ENCODE peak calls at places on chromosomes 13 and 19, in six cellular contexts. H is ovary; B is effector memory CD4-positive, alpha-beta T cell; E is heart right ventricle; V is H1; L is PC-9. I is an unnamed sample.

GRCh38 chr13:50071399-50071798 is 56.2 kb downstream of the KCNRG start:
- DNase-seq in H (no peak), B (no peak), E (no peak), V (no peak), L (no peak), I (no peak)

GRCh38 chr13:29901714-29902631 is 51.6 kb upstream of the UBL3 start:
- DNase-seq in H (peak; percentile 46), B (peak; percentile 18), E (no peak), V (no peak), L (peak; percentile 63), I (peak; percentile 12)

GRCh38 chr19:4678881-4679379 is 8.8 kb upstream of the MYDGF start:
- DNase-seq in H (peak; percentile 87), B (no peak), E (no peak), V (peak; percentile 90), L (no peak), I (no peak)

GRCh38 chr13:57286511-57287098 is 119.6 kb downstream of the PRR20E start:
- DNase-seq in H (no peak), B (no peak), E (peak; percentile 8), V (no peak), L (no peak), I (no peak)

GRCh38 chr13:46166947-46167610 is 14.9 kb downstream of the LCP1 start:
- DNase-seq in H (no peak), B (no peak), E (no peak), V (no peak), L (no peak), I (no peak)

GRCh38 chr19:3403489-3404323 is 37.3 kb downstream of the NFIC start:
- DNase-seq in H (peak; percentile 94), B (no peak), E (peak; percentile 90), V (no peak), L (no peak), I (no peak)

GRCh38 chr19:46353730-46354528 is 7.0 kb downstream of the PPP5C start:
- DNase-seq in H (peak; percentile 29), B (no peak), E (peak; percentile 66), V (no peak), L (no peak), I (no peak)

GRCh38 chr19:18057557-18057956 is 29.2 kb downstream of the IL12RB1 start:
- DNase-seq in H (peak; percentile 39), B (no peak), E (peak; percentile 25), V (no peak), L (no peak), I (no peak)

GRCh38 chr19:38425810-38426466 is at the start of gene RASGRP4:
- DNase-seq in H (no peak), B (peak; percentile 25), E (peak; percentile 43), V (peak; percentile 56), L (no peak), I (no peak)

GRCh38 chr13:22148187-22148586 is 477.3 kb downstream of the FGF9 start:
- DNase-seq in H (no peak), B (no peak), E (no peak), V (no peak), L (no peak), I (no peak)

GRCh38 chr19:18587962-18588610 is 512 bp upstream of the REX1BD start:
- DNase-seq in H (no peak), B (no peak), E (no peak), V (no peak), L (no peak), I (no peak)

GRCh38 chr13:26497991-26498423 is 59.5 kb upstream of the WASF3 start:
- DNase-seq in H (no peak), B (no peak), E (no peak), V (no peak), L (no peak), I (no peak)

GRCh38 chr13:91174886-91175501 is 172.5 kb upstream of the MIR17HG start:
- DNase-seq in H (no peak), B (no peak), E (no peak), V (no peak), L (no peak), I (no peak)
- H3K4me1 ChIP-seq in H (no peaks in the 10 kb centered on the region), B (no peaks in the 10 kb centered on the region), E (no peaks in the 10 kb centered on the region), V (no peaks in the 10 kb centered on the region), L (no peaks in the 10 kb centered on the region), I (no peaks in the 10 kb centered on the region)

GRCh38 chr13:36214163-36214921 is at the start of gene SOHLH2:
- DNase-seq in H (no peak), B (no peak), E (no peak), V (no peak), L (no peak), I (no peak)

GRCh38 chr13:36207672-36208071 is 6.7 kb downstream of the SOHLH2 start:
- DNase-seq in H (no peak), B (no peak), E (no peak), V (no peak), L (no peak), I (no peak)

GRCh38 chr13:36211567-36211966 is 2.8 kb downstream of the SOHLH2 start:
- DNase-seq in H (no peak), B (no peak), E (no peak), V (no peak), L (no peak), I (no peak)

GRCh38 chr13:36217456-36217855 is 3.1 kb upstream of the SOHLH2 start:
- DNase-seq in H (no peak), B (no peak), E (no peak), V (no peak), L (no peak), I (no peak)

DNA sequence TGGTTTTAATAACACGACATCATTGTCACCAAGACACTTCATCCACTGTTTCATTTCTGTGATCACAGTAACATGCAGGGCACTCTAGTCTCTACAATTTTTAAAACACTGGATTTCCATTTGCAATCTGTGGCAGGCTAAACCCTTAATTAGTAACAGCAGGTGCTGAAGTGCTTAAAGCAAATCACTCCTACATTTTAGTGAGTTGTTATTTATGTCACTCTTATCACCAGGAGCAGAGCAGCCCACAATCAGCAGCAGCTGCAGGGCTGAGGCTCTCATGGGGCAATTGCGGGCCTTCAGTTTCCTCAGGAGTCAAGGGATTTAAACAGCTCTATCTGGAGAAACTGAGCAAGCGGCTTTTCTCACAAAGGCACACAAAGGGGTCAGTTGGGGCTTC is 1.6 kb downstream of the SOHLH2 start:
- DNase-seq in H (no peak), B (no peak), E (no peak), V (no peak), L (no peak), I (no peak)
- H3K27me3 ChIP-seq in H (no peaks in the 10 kb centered on the region), B (no peaks in the 10 kb centered on the region), E (no peaks in the 10 kb centered on the region), V (no peaks in the 10 kb centered on the region), L (no peaks in the 10 kb centered on the region), I (no peaks in the 10 kb centered on the region)

DNA sequence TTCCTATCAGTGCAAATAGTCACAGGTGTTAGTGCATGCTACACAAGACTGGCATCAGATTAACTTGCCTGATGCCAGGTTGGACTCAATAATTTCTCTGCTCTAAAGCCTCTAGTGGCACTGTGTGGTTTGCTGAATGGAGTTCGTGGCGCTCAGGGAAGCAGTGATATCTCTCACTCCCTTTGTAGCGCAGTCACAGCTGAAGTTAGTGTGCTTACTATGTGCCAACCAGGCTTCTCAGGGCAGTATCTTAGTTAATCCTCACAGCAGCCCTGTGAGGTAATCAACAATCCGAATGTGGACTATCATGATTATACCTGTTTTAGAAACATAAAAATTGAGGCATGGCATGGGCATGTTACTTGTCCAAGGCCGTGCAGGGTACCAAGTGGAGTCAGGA is 190.3 kb downstream of the LMO7 start:
- DNase-seq in H (no peak), B (no peak), E (no peak), V (no peak), L (no peak), I (no peak)
- H3K27ac ChIP-seq in H (no peak overlapping the region), B (no peak overlapping the region), E (no peak overlapping the region), V (no peak overlapping the region), L (no peak overlapping the region), I (no peak overlapping the region)

DNA sequence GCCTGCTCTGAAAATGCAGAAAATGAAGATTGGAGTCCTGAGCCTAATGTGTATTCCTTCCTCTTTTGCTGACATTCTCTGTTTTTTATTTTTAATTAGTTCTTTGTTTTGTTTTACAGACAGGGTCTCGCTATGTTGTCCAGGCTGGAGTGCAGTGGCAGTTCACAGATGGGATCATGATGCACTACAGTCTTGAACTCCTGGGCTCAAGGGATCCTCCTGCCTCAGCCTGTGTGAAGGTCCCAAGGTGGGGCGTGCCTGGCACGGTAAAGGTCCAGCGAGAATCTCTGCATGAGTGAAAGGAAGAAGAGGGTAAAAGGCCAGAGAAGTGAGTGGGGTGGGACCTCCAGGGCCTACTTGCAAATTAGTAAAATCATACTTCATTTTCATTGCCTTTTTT is 34.3 kb upstream of the DGKH start:
- DNase-seq in H (no peak), B (no peak), E (no peak), V (no peak), L (no peak), I (no peak)
- H3K4me1 ChIP-seq in H (peaks cover 5% of the 10 kb centered on the region), B (no peaks in the 10 kb centered on the region), E (peaks cover 6% of the 10 kb centered on the region), V (peaks cover 5% of the 10 kb centered on the region), L (no peaks in the 10 kb centered on the region), I (no peaks in the 10 kb centered on the region)

DNA sequence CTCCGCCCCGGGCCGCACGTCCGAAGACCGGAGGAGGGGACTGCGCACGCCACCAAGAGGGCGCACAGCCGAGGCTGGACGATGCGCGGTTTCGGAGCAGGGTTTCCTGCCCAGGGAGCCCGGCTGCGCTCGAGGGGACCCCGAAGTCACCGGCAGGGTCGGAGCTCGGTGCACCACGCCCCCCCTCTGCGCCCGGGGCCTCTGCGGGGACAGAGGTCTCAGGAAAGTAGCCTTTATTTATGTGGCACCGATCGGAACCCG is 108.9 kb upstream of the DOCK9 start:
- DNase-seq in H (no peak), B (no peak), E (no peak), V (no peak), L (no peak), I (peak; percentile 66)
- H3K27me3 ChIP-seq in H (no peaks in the 10 kb centered on the region), B (no peaks in the 10 kb centered on the region), E (peaks cover 90% of the 10 kb centered on the region), V (peaks cover 4% of the 10 kb centered on the region), L (no peaks in the 10 kb centered on the region), I (no peaks in the 10 kb centered on the region)

DNA sequence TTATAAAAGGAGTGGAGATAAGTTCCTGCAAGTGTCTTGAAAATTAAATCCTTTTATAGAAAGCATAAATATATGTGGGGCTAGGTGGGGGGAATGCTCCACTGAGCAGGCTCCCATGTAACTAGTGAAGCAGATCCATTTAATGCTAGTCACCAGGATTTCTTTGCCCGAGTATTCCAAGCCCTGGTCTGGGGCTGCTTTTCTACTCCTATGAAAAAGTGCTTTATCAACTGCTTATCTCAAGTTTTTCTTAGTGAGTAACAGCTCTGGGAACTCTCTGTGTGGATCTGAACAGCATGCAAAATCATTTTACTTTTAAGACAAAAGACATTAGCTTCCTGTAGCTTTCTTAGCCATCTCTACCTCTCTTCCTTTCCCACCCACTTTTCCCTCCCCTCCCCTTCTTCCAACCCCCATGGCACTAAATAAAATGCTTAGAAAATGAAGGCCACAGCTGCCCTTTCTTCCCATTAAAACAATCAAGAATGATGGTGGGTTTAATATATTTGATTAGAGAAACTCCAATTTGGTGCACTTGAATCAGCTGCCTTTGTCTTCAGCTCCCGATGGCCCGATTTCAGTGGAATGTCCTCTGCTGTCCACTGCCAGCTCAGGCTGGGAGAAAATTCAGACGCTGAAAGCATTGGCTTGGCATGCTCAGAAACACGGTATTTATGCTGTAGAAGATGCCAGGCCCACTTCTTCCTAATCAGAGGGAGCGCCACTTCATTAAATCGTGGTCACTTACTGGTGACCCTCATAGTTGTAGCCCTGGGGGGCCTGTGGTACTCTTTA is 475.1 kb downstream of the FOXO1 start:
- DNase-seq in H (no peak), B (no peak), E (no peak), V (no peak), L (no peak), I (no peak)
- H3K27ac ChIP-seq in H (no peak overlapping the region), B (peak overlapping the region; percentile 2), E (peak overlapping the region; percentile 32), V (no peak overlapping the region), L (no peak overlapping the region), I (no peak overlapping the region)

GRCh38 chr13:44309771-44310767 is 63.6 kb upstream of the SERP2 start:
- DNase-seq in H (no peak), B (no peak), E (peak; percentile 29), V (no peak), L (no peak), I (no peak)
- H3K4me1 ChIP-seq in H (peaks cover 11% of the 10 kb centered on the region), B (no peaks in the 10 kb centered on the region), E (peaks cover 41% of the 10 kb centered on the region), V (peaks cover 12% of the 10 kb centered on the region), L (peaks cover 97% of the 10 kb centered on the region), I (peaks cover 13% of the 10 kb centered on the region)